ENCODE peak calls at places on chromosomes 5 and 9, in eight cellular contexts. S is adipocyte; E is neuronal stem cell; Q is CD4-positive, CD25-positive, alpha-beta regulatory T cell; R is astrocyte; Y is right atrium auricular region; G is sigmoid colon; X is A673. D is an unnamed sample.
A peak's percentile ranks its signal among the peaks of the same experiment; 100 is the strongest.

GRCh38 chr5:146466521-146467349 is 19.6 kb downstream of the TCERG1 start:
- DNase-seq in S (peak; percentile 68), E (no peak), Q (no peak), R (peak; percentile 16), Y (no peak), G (no peak), X (peak; percentile 32), D (no peak)

GRCh38 chr5:137128012-137128411 is 371.1 kb downstream of the SPOCK1 start:
- DNase-seq in S (no peak), E (no peak), Q (no peak), R (no peak), Y (no peak), G (no peak), X (no peak), D (no peak)

GRCh38 chr9:116039893-116040292 is 113.7 kb upstream of the PAPPA start:
- DNase-seq in S (no peak), E (no peak), Q (no peak), R (no peak), Y (no peak), G (no peak), X (no peak), D (no peak)

GRCh38 chr5:122997294-122997693 is 39.2 kb downstream of the PPIC start:
- DNase-seq in S (no peak), E (no peak), Q (no peak), R (no peak), Y (no peak), G (no peak), X (peak; percentile 17), D (no peak)

GRCh38 chr5:26805076-26805475 is 233.3 kb downstream of the CDH9 start:
- DNase-seq in S (no peak), E (no peak), Q (no peak), R (no peak), Y (no peak), G (no peak), X (no peak), D (no peak)

GRCh38 chr5:55633574-55634203 is 78.4 kb downstream of the SLC38A9 start:
- DNase-seq in S (peak; percentile 33), E (no peak), Q (no peak), R (peak; percentile 88), Y (peak; percentile 69), G (no peak), X (no peak), D (no peak)

GRCh38 chr5:11007251-11007650 is 246.2 kb upstream of the DAP start:
- DNase-seq in S (no peak), E (no peak), Q (no peak), R (no peak), Y (no peak), G (no peak), X (no peak), D (no peak)

GRCh38 chr9:111633389-111633736 is 2.2 kb downstream of the DNAJC25 start:
- DNase-seq in S (no peak), E (no peak), Q (no peak), R (no peak), Y (no peak), G (no peak), X (no peak), D (no peak)

GRCh38 chr5:117953272-117953671 is 1035.1 kb downstream of the DTWD2 start:
- DNase-seq in S (no peak), E (no peak), Q (no peak), R (no peak), Y (no peak), G (no peak), X (no peak), D (no peak)

GRCh38 chr5:172749881-172750608 is 20.9 kb downstream of the DUSP1 start:
- DNase-seq in S (no peak), E (no peak), Q (no peak), R (peak; percentile 55), Y (no peak), G (peak; percentile 84), X (no peak), D (peak; percentile 55)

GRCh38 chr5:107067391-107067790 is 603.3 kb downstream of the EFNA5 start:
- DNase-seq in S (peak; percentile 16), E (no peak), Q (no peak), R (no peak), Y (no peak), G (no peak), X (no peak), D (no peak)

GRCh38 chr9:118640836-118641557 is 728.2 kb downstream of the BRINP1 start:
- DNase-seq in S (no peak), E (no peak), Q (no peak), R (peak; percentile 61), Y (no peak), G (no peak), X (no peak), D (no peak)

GRCh38 chr5:36491860-36492259 is 114.5 kb upstream of the SLC1A3 start:
- DNase-seq in S (no peak), E (no peak), Q (no peak), R (no peak), Y (no peak), G (no peak), X (peak; percentile 59), D (no peak)

GRCh38 chr5:126525630-126526245 is 69.3 kb downstream of the ALDH7A1 start:
- DNase-seq in S (no peak), E (no peak), Q (no peak), R (no peak), Y (peak; percentile 84), G (peak; percentile 89), X (peak; percentile 73), D (no peak)

GRCh38 chr5:25540628-25541027 is 895.9 kb upstream of the CDH10 start:
- DNase-seq in S (no peak), E (no peak), Q (no peak), R (no peak), Y (no peak), G (no peak), X (no peak), D (no peak)

GRCh38 chr5:101675510-101675909 is 620.6 kb downstream of the SLCO4C1 start:
- DNase-seq in S (no peak), E (no peak), Q (no peak), R (no peak), Y (no peak), G (no peak), X (peak; percentile 15), D (no peak)

GRCh38 chr9:35162605-35163315 is 951 bp downstream of the UNC13B start:
- DNase-seq in S (peak; percentile 15), E (peak; percentile 0), Q (peak; percentile 1), R (peak; percentile 5), Y (no peak), G (no peak), X (no peak), D (no peak)

GRCh38 chr5:174083041-174083827 is 37.7 kb downstream of the NSG2 start:
- DNase-seq in S (no peak), E (no peak), Q (no peak), R (no peak), Y (no peak), G (no peak), X (no peak), D (no peak)

GRCh38 chr5:127519527-127519926 is 2.1 kb downstream of the PRRC1 start:
- DNase-seq in S (no peak), E (no peak), Q (no peak), R (no peak), Y (no peak), G (no peak), X (no peak), D (no peak)

DNA sequence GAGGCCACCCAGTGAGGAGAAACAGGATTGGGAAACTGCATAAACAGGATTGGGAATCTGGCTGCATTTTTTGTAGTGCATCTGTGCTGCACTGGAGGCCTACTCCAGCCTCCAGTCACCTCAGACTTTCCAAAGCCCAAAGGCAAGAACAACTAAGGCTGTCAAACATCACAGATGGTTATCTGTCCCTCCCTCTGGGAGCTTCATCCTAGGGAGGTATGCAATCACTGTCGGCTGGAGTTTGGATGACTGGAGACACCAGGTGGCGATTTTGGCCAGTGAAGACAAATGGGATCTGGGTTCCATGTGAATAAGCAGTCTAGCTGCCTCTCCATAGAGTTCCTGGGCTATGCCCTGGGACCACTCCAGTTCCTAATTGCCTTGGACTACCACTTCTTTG is 9.3 kb upstream of the SPINK13 start:
- DNase-seq in S (no peak), E (no peak), Q (no peak), R (no peak), Y (no peak), G (no peak), X (no peak), D (no peak)
- H3K4me3 ChIP-seq in S (no peak overlapping the region), E (no peak overlapping the region), Q (no peak overlapping the region), R (no peak overlapping the region), Y (no peak overlapping the region), G (no peak overlapping the region), X (no peak overlapping the region), D (no peak overlapping the region)

GRCh38 chr5:142151436-142152382 is 43.1 kb downstream of the NDFIP1 start:
- DNase-seq in S (peak; percentile 88), E (peak; percentile 64), Q (peak; percentile 70), R (peak; percentile 33), Y (peak; percentile 69), G (no peak), X (peak; percentile 88), D (no peak)

GRCh38 chr5:142145106-142145900 is 36.7 kb downstream of the NDFIP1 start:
- DNase-seq in S (peak; percentile 84), E (no peak), Q (peak; percentile 67), R (peak; percentile 30), Y (no peak), G (peak; percentile 69), X (peak; percentile 83), D (no peak)

GRCh38 chr5:142150431-142150830 is 41.9 kb downstream of the NDFIP1 start:
- DNase-seq in S (no peak), E (no peak), Q (no peak), R (no peak), Y (no peak), G (no peak), X (no peak), D (no peak)

GRCh38 chr5:142152383-142152730 is 43.8 kb downstream of the NDFIP1 start:
- DNase-seq in S (no peak), E (no peak), Q (no peak), R (no peak), Y (no peak), G (no peak), X (peak; percentile 64), D (no peak)

GRCh38 chr5:142149363-142149762 is 40.8 kb downstream of the NDFIP1 start:
- DNase-seq in S (no peak), E (no peak), Q (no peak), R (no peak), Y (no peak), G (no peak), X (no peak), D (no peak)
- H3K36me3 ChIP-seq in S (peaks cover 75% of the 10 kb centered on the region), E (peaks cover 68% of the 10 kb centered on the region), Q (peaks cover 80% of the 10 kb centered on the region), R (peaks cover 34% of the 10 kb centered on the region), Y (peaks cover 44% of the 10 kb centered on the region), G (peaks cover 13% of the 10 kb centered on the region), X (peaks cover 30% of the 10 kb centered on the region), D (peaks cover 67% of the 10 kb centered on the region)

GRCh38 chr5:16467363-16468219 is 2.0 kb upstream of the ZNF622 start:
- DNase-seq in S (peak; percentile 69), E (no peak), Q (no peak), R (peak; percentile 79), Y (no peak), G (no peak), X (no peak), D (no peak)
- H3K4me1 ChIP-seq in S (peaks cover 39% of the 10 kb centered on the region), E (peaks cover 7% of the 10 kb centered on the region), Q (peaks cover 45% of the 10 kb centered on the region), R (peaks cover 28% of the 10 kb centered on the region), Y (no peaks in the 10 kb centered on the region), G (peaks cover 46% of the 10 kb centered on the region), X (peaks cover 24% of the 10 kb centered on the region), D (peaks cover 36% of the 10 kb centered on the region)

DNA sequence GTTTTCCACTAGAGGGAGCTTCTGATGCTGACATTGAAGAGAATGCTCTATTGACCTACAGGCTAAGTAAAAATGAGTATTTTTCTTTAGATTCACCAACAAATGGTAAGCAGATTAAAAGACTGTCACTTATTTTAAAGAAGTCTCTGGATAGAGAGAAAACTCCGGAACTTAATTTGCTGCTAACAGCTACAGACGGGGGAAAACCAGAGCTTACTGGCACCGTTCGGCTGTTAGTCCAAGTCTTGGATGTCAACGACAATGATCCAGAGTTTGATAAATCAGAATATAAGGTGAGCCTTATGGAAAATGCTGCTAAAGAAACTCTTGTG is 764 bp downstream of the PCDHA11 start:
- DNase-seq in S (no peak), E (no peak), Q (no peak), R (no peak), Y (no peak), G (no peak), X (no peak), D (no peak)
- H3K4me3 ChIP-seq in S (no peak overlapping the region), E (no peak overlapping the region), Q (no peak overlapping the region), R (no peak overlapping the region), Y (no peak overlapping the region), G (no peak overlapping the region), X (peak overlapping the region; percentile 55), D (no peak overlapping the region)

D was measured in upper lobe of right lung.